ENCODE peak calls at places on chromosomes 5 and 9, in eight cellular contexts. F, Y, W, J, B, H, S and O are unnamed samples.

GRCh38 chr5:124355928-124356327 is 390.5 kb downstream of the ZNF608 start:
- DNase-seq in W (no peak), S (no peak), J (no peak), H (no peak), B (no peak), Y (no peak), F (no peak), O (no peak)

GRCh38 chr5:67289763-67290521 is 93.3 kb upstream of the CD180 start:
- DNase-seq in S (no peak), F (no peak), B (no peak), Y (peak), W (no peak), H (no peak), J (peak), O (peak)

GRCh38 chr5:39580702-39581498 is 156.1 kb upstream of the DAB2 start:
- DNase-seq in Y (peak), H (no peak), J (no peak), B (peak), S (peak), F (no peak), W (no peak), O (no peak)

GRCh38 chr9:95793924-95794828 is 81.3 kb upstream of the ERCC6L2 start:
- DNase-seq in H (peak), J (no peak), B (peak), S (peak), Y (peak), F (no peak), W (no peak), O (peak)

GRCh38 chr5:102986074-102986473 is 133.9 kb downstream of the GIN1 start:
- DNase-seq in S (no peak), Y (no peak), J (no peak), B (no peak), W (no peak), H (no peak), F (no peak), O (no peak)

GRCh38 chr5:34905564-34905963 is 9.7 kb downstream of the RAD1 start:
- DNase-seq in S (peak), W (no peak), B (no peak), F (no peak), Y (peak), J (no peak), H (no peak), O (no peak)

GRCh38 chr5:180156141-180156540 is 52.9 kb downstream of the RASGEF1C start:
- DNase-seq in Y (no peak), B (no peak), S (no peak), H (no peak), W (no peak), F (peak), J (no peak), O (no peak)

GRCh38 chr9:17962747-17963146 is 383.9 kb downstream of the SH3GL2 start:
- DNase-seq in Y (no peak), B (no peak), W (no peak), H (no peak), S (no peak), F (no peak), J (no peak), O (no peak)

GRCh38 chr9:34540826-34541225 is 18.0 kb upstream of the ENHO start:
- DNase-seq in Y (peak), S (peak), B (no peak), J (no peak), W (no peak), F (no peak), H (no peak), O (no peak)

GRCh38 chr5:167030500-167031120 is 1260.8 kb upstream of the WWC1 start:
- DNase-seq in W (no peak), S (no peak), H (no peak), F (no peak), B (no peak), Y (no peak), J (no peak), O (no peak)

GRCh38 chr9:125744616-125745387 is 2.4 kb upstream of the PBX3 start:
- DNase-seq in H (peak), Y (peak), B (no peak), J (no peak), S (peak), F (no peak), W (no peak), O (no peak)
- H3K4me3 ChIP-seq in H (no peak), Y (no peak), B (no peak), J (no peak), S (peak), F (no peak), W (no peak), O (no peak)

DNA sequence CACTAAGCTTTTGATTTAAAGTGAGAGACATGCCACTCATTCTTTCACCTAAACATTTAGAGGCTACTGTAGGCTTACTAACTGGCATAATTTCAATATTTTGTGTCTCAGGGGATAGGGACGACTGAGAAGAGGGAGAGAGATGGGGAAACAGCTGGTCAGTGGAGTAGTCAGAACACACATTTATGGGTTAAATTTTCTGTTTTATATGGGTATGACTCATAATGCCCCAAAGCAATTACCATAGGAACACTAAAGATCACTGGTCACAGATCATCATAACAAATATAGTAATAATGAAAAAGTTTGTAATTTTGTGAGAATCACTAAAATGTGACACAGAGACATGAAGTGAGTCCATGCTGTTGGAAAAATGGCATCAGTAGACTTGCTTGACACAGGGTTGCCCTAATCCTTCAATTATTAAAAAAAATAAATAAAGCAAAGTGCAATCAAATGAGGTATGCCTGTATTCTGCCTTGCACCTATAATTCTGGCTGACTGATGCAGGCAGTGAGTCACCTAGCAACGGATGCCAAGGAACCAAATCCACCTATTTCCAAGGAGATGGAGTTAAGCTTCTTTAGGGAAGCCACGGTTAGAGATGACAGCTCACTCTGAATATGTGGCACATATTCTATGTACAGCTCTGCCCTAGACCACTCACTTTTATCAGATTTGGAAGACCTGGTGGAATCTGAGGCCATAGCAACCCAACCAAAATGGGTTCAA is 166.1 kb downstream of the MARCHF11 start:
- DNase-seq in J (no peak), H (no peak), S (no peak), Y (no peak), W (no peak), F (no peak), B (no peak), O (no peak)
- H3K4me3 ChIP-seq in J (no peak), H (no peak), S (no peak), Y (no peak), W (no peak), F (no peak), B (no peak), O (no peak)

GRCh38 chr9:136107155-136107952 is 11.3 kb downstream of the TMEM250 start:
- DNase-seq in S (no peak), F (no peak), Y (no peak), J (no peak), H (no peak), W (peak), B (no peak), O (no peak)
- H3K4me3 ChIP-seq in S (no peak), F (no peak), Y (no peak), J (no peak), H (no peak), W (peak), B (no peak), O (no peak)

GRCh38 chr5:150486402-150487198 is 21.3 kb upstream of the NDST1 start:
- DNase-seq in B (no peak), F (peak), H (no peak), S (peak), W (peak), J (no peak), Y (peak), O (peak)
- H3K4me3 ChIP-seq in B (peak), F (peak), H (peak), S (peak), W (peak), J (peak), Y (peak), O (peak)

DNA sequence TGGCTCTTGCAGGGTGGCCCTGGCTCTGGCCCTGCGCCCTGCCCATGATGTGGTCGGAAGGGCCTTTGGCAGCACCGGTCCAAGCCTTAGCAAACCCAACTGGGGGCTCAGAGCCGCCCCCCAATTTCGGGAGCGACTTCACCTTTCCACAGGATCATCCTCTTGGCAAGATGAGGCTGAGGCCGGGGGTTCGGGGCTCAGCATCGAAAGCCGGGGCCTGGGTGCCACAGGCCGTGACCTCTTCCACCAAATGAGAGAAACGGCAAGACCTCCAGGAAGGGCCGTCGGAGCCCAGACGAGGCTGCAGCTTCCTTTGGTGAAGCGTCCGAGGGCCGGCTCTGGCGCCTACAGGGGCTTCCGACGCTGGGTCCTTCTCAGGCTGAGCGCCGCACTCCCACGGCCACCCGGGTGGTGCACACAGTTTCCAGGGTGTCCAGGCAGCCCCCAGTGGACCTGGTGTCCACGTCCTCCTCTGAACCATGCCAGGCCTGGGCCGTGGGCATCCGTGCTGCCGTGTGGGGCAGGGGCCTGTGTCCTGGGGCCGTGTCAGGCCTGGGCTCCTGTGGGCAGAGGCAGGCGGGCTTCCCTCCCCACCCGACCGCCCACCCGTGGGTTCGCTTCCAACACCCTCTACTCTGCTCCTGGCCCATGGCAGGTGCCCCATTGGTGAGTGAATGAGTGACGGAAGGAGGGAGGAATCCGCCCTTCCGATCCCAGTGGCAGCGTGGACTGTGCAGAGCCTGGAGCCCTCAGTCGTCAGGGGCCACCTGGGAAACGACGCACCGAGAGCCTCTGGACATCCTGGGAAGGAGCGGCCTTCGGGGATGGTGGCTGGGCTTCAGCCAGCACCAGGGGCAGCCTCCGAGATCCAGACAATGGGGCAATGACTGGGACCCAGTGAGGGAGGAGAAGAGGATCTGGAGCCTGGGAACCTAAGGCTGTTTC is 5.2 kb upstream of the AGPAT2 start:
- DNase-seq in B (no peak), J (no peak), H (no peak), F (no peak), S (no peak), W (no peak), Y (no peak), O (no peak)
- H3K4me3 ChIP-seq in B (no peak), J (no peak), H (no peak), F (no peak), S (no peak), W (no peak), Y (no peak), O (no peak)

DNA sequence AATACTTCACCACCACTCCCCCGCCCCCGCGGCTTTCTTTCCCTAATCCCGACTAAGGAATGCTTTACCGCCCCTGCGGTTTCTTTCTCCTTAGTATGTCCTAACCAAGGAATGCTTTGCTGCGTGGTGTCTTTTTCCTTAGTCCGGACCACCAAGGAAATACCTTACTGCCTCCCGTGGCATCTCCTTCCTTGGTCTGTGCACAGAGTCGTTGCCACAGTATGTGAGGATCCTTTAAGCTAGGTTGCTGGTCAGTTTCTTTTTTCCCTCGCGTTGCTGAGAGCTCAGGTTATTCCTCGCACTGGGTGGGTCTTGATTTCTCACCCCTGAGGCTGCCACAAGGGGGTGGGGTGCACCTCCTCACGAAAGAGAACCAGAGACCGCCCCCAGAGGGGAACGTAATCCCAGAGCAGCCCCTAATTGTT is 309.4 kb downstream of the NR3C1 start:
- DNase-seq in S (no peak), B (no peak), W (no peak), H (no peak), Y (peak), J (no peak), F (no peak), O (no peak)
- H3K4me3 ChIP-seq in S (no peak), B (no peak), W (no peak), H (no peak), Y (peak), J (peak), F (no peak), O (no peak)

GRCh38 chr9:117002686-117003085 is 315.6 kb downstream of the TRIM32 start:
- DNase-seq in H (no peak), Y (no peak), J (no peak), F (no peak), S (no peak), B (no peak), W (no peak), O (no peak)
- H3K4me3 ChIP-seq in H (no peak), Y (no peak), J (no peak), F (no peak), S (no peak), B (no peak), W (no peak), O (no peak)

GRCh38 chr5:73437126-73438047 is 11.2 kb downstream of the FOXD1 start:
- DNase-seq in S (peak), W (no peak), B (no peak), J (no peak), Y (peak), F (no peak), H (no peak), O (peak)
- H3K4me3 ChIP-seq in S (no peak), W (peak), B (peak), J (peak), Y (no peak), F (no peak), H (peak), O (no peak)